ENCODE peak calls at places on chromosome 3, in eight cellular contexts. One of them, this sample, is unnamed.

GRCh38 chr3:114057011-114057347 is 442 bp downstream of the QTRT2 start:
- DNase-seq in GM13977: no peak
- DNase-seq in RWPE1: peak; percentile 5
- DNase-seq in AG10803: no peak
- DNase-seq in adrenal gland: no peak
- DNase-seq in lung: no peak
- DNase-seq in MCF 10A: no peak
- DNase-seq in heart left ventricle: no peak
- DNase-seq in this sample: no peak

GRCh38 chr3:146019508-146019907 is 141.5 kb downstream of the PLOD2 start:
- DNase-seq in MCF 10A: no peak
- DNase-seq in adrenal gland: no peak
- DNase-seq in GM13977: no peak
- DNase-seq in RWPE1: no peak
- DNase-seq in heart left ventricle: no peak
- DNase-seq in AG10803: no peak
- DNase-seq in lung: no peak
- DNase-seq in this sample: no peak

GRCh38 chr3:184186184-184186901 is at the start of gene ABCF3:
- DNase-seq in adrenal gland: peak; percentile 78
- DNase-seq in AG10803: peak; percentile 58
- DNase-seq in GM13977: no peak
- DNase-seq in lung: peak; percentile 45
- DNase-seq in RWPE1: no peak
- DNase-seq in heart left ventricle: no peak
- DNase-seq in MCF 10A: no peak
- DNase-seq in this sample: no peak

GRCh38 chr3:28476194-28476593 is 127.6 kb upstream of the AZI2 start:
- DNase-seq in RWPE1: peak; percentile 7
- DNase-seq in GM13977: peak; percentile 49
- DNase-seq in adrenal gland: no peak
- DNase-seq in AG10803: peak; percentile 66
- DNase-seq in heart left ventricle: no peak
- DNase-seq in lung: no peak
- DNase-seq in MCF 10A: peak; percentile 54
- DNase-seq in this sample: no peak

GRCh38 chr3:79461129-79461792 is 306.5 kb downstream of the ROBO1 start:
- DNase-seq in heart left ventricle: no peak
- DNase-seq in lung: no peak
- DNase-seq in GM13977: no peak
- DNase-seq in AG10803: peak; percentile 13
- DNase-seq in adrenal gland: no peak
- DNase-seq in RWPE1: no peak
- DNase-seq in MCF 10A: no peak
- DNase-seq in this sample: no peak

GRCh38 chr3:102514241-102514640 is 79.4 kb downstream of the ZPLD1 start:
- DNase-seq in MCF 10A: no peak
- DNase-seq in heart left ventricle: no peak
- DNase-seq in lung: no peak
- DNase-seq in GM13977: no peak
- DNase-seq in AG10803: no peak
- DNase-seq in RWPE1: no peak
- DNase-seq in adrenal gland: no peak
- DNase-seq in this sample: no peak

GRCh38 chr3:42490243-42490642 is 12.2 kb upstream of the VIPR1 start:
- DNase-seq in lung: peak; percentile 80
- DNase-seq in RWPE1: peak; percentile 74
- DNase-seq in MCF 10A: peak; percentile 83
- DNase-seq in GM13977: no peak
- DNase-seq in adrenal gland: no peak
- DNase-seq in AG10803: no peak
- DNase-seq in heart left ventricle: peak; percentile 69
- DNase-seq in this sample: peak; percentile 65

GRCh38 chr3:160183375-160184076 is 41.7 kb upstream of the C3orf80 start:
- DNase-seq in heart left ventricle: no peak
- DNase-seq in RWPE1: no peak
- DNase-seq in adrenal gland: no peak
- DNase-seq in GM13977: no peak
- DNase-seq in AG10803: no peak
- DNase-seq in lung: no peak
- DNase-seq in MCF 10A: no peak
- DNase-seq in this sample: no peak

GRCh38 chr3:38555149-38555840 is 59.2 kb downstream of the EXOG start:
- DNase-seq in adrenal gland: no peak
- DNase-seq in AG10803: no peak
- DNase-seq in RWPE1: no peak
- DNase-seq in MCF 10A: no peak
- DNase-seq in GM13977: no peak
- DNase-seq in lung: no peak
- DNase-seq in heart left ventricle: peak; percentile 1
- DNase-seq in this sample: no peak

GRCh38 chr3:57696861-57697321 is 4.0 kb upstream of the DENND6A start:
- DNase-seq in MCF 10A: peak; percentile 79
- DNase-seq in adrenal gland: no peak
- DNase-seq in GM13977: no peak
- DNase-seq in RWPE1: peak; percentile 67
- DNase-seq in heart left ventricle: no peak
- DNase-seq in lung: no peak
- DNase-seq in AG10803: peak; percentile 57
- DNase-seq in this sample: no peak

GRCh38 chr3:152910211-152910610 is 75.3 kb downstream of the P2RY1 start:
- DNase-seq in RWPE1: no peak
- DNase-seq in MCF 10A: no peak
- DNase-seq in lung: no peak
- DNase-seq in GM13977: no peak
- DNase-seq in heart left ventricle: no peak
- DNase-seq in AG10803: no peak
- DNase-seq in adrenal gland: no peak
- DNase-seq in this sample: no peak

GRCh38 chr3:69161587-69162196 is 39.3 kb upstream of the LMOD3 start:
- DNase-seq in RWPE1: peak; percentile 59
- DNase-seq in heart left ventricle: peak; percentile 23
- DNase-seq in MCF 10A: peak; percentile 65
- DNase-seq in AG10803: peak; percentile 43
- DNase-seq in GM13977: peak; percentile 62
- DNase-seq in adrenal gland: no peak
- DNase-seq in lung: no peak
- DNase-seq in this sample: no peak

GRCh38 chr3:171088984-171089754 is 62.6 kb upstream of the SLC2A2 start:
- DNase-seq in GM13977: no peak
- DNase-seq in MCF 10A: peak; percentile 63
- DNase-seq in heart left ventricle: no peak
- DNase-seq in adrenal gland: peak; percentile 42
- DNase-seq in RWPE1: peak; percentile 48
- DNase-seq in AG10803: peak; percentile 92
- DNase-seq in lung: no peak
- DNase-seq in this sample: no peak

GRCh38 chr3:107928084-107928445 is 162.8 kb downstream of the CD47 start:
- DNase-seq in heart left ventricle: no peak
- DNase-seq in GM13977: no peak
- DNase-seq in AG10803: peak; percentile 34
- DNase-seq in lung: no peak
- DNase-seq in adrenal gland: no peak
- DNase-seq in MCF 10A: peak; percentile 23
- DNase-seq in RWPE1: peak; percentile 41
- DNase-seq in this sample: no peak

GRCh38 chr3:149898771-149899170 is 71.9 kb downstream of the PFN2 start:
- DNase-seq in adrenal gland: peak; percentile 13
- DNase-seq in AG10803: peak; percentile 30
- DNase-seq in GM13977: no peak
- DNase-seq in heart left ventricle: peak; percentile 17
- DNase-seq in MCF 10A: peak; percentile 26
- DNase-seq in RWPE1: no peak
- DNase-seq in lung: no peak
- DNase-seq in this sample: no peak

GRCh38 chr3:10977864-10978510 is 14.6 kb upstream of the SLC6A1 start:
- DNase-seq in RWPE1: no peak
- DNase-seq in lung: no peak
- DNase-seq in MCF 10A: no peak
- DNase-seq in adrenal gland: no peak
- DNase-seq in GM13977: no peak
- DNase-seq in heart left ventricle: no peak
- DNase-seq in AG10803: peak; percentile 61
- DNase-seq in this sample: no peak

GRCh38 chr3:66480666-66481065 is 20.2 kb downstream of the LRIG1 start:
- DNase-seq in heart left ventricle: no peak
- DNase-seq in GM13977: no peak
- DNase-seq in lung: no peak
- DNase-seq in RWPE1: no peak
- DNase-seq in adrenal gland: no peak
- DNase-seq in MCF 10A: no peak
- DNase-seq in AG10803: peak; percentile 84
- DNase-seq in this sample: no peak

GRCh38 chr3:194046995-194047681 is 88.8 kb upstream of the HES1 start:
- DNase-seq in lung: peak; percentile 46
- DNase-seq in AG10803: peak; percentile 52
- DNase-seq in GM13977: no peak
- DNase-seq in heart left ventricle: peak; percentile 67
- DNase-seq in adrenal gland: peak; percentile 59
- DNase-seq in RWPE1: no peak
- DNase-seq in MCF 10A: no peak
- DNase-seq in this sample: peak; percentile 61

GRCh38 chr3:71069797-71070196 is 513.7 kb downstream of the FOXP1 start:
- DNase-seq in heart left ventricle: peak; percentile 70
- DNase-seq in lung: peak; percentile 74
- DNase-seq in AG10803: peak; percentile 45
- DNase-seq in adrenal gland: peak; percentile 36
- DNase-seq in GM13977: peak; percentile 36
- DNase-seq in RWPE1: peak; percentile 87
- DNase-seq in MCF 10A: peak; percentile 93
- DNase-seq in this sample: peak; percentile 65

GRCh38 chr3:188320757-188321156 is 166.8 kb downstream of the LPP start:
- DNase-seq in heart left ventricle: no peak
- DNase-seq in GM13977: no peak
- DNase-seq in RWPE1: no peak
- DNase-seq in MCF 10A: no peak
- DNase-seq in AG10803: peak; percentile 81
- DNase-seq in lung: no peak
- DNase-seq in adrenal gland: no peak
- DNase-seq in this sample: no peak

DNA sequence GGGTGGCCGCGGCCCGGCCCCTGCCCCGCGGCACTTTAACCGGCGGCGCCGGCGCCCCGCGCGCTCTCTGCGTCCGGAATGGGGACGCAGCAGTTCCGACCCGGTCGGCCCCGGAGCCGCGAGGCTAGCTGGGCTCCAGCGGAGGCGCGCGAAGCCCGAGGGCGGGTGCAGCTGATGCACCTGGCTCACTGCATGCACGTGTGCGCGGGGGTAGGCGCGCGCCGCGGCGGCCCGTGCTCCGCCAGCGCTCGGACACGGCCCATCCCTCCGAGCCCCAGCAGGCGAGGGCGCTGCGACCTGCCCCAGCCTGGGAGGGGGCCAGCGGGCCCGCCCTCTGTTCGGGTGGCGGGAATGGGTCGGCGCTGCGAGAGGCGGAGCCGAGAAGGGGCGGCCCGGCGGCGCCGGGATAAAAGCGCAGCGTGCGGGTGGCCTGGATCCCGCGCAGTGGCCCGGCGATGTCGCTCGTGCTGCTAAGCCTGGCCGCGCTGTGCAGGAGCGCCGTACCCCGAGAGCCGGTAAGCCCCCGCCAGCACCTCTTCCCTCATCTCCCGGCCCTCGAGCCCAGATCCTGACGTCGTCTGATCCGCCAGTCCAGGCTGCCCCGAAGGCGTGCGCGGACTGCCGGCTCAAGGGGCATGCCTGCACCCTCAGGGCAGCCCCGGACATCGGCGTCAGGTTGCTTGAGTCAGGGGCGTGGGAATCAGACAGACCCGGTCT is at the start of the genes CHDH and IL17RB:
- DNase-seq in AG10803: no peak
- DNase-seq in MCF 10A: peak; percentile 33
- DNase-seq in lung: peak; percentile 73
- DNase-seq in heart left ventricle: peak; percentile 33
- DNase-seq in GM13977: peak; percentile 73
- DNase-seq in RWPE1: peak; percentile 5
- DNase-seq in adrenal gland: peak; percentile 63
- DNase-seq in this sample: no peak
- TF ChIP-seq CTCF in AG10803: no peak
- TF ChIP-seq CTCF in MCF 10A: no peak
- TF ChIP-seq CTCF in lung: no peak
- TF ChIP-seq CTCF in heart left ventricle: no peak
- TF ChIP-seq CTCF in GM13977: peak; percentile 15
- TF ChIP-seq CTCF in RWPE1: no peak
- TF ChIP-seq CTCF in adrenal gland: no peak
- TF ChIP-seq CTCF in this sample: no peak

GRCh38 chr3:31687020-31687802 is 154.5 kb downstream of the STT3B start:
- DNase-seq in adrenal gland: no peak
- DNase-seq in MCF 10A: no peak
- DNase-seq in AG10803: no peak
- DNase-seq in lung: no peak
- DNase-seq in RWPE1: no peak
- DNase-seq in heart left ventricle: no peak
- DNase-seq in GM13977: no peak
- DNase-seq in this sample: no peak
- TF ChIP-seq CTCF in adrenal gland: no peak
- TF ChIP-seq CTCF in MCF 10A: no peak
- TF ChIP-seq CTCF in AG10803: no peak
- TF ChIP-seq CTCF in lung: no peak
- TF ChIP-seq CTCF in RWPE1: no peak
- TF ChIP-seq CTCF in heart left ventricle: no peak
- TF ChIP-seq CTCF in GM13977: peak; percentile 15
- TF ChIP-seq CTCF in this sample: no peak

GRCh38 chr3:81198766-81199165 is 562.7 kb downstream of the GBE1 start:
- DNase-seq in adrenal gland: no peak
- DNase-seq in MCF 10A: no peak
- DNase-seq in heart left ventricle: no peak
- DNase-seq in lung: no peak
- DNase-seq in RWPE1: no peak
- DNase-seq in AG10803: no peak
- DNase-seq in GM13977: no peak
- DNase-seq in this sample: no peak
- TF ChIP-seq CTCF in adrenal gland: no peak
- TF ChIP-seq CTCF in MCF 10A: no peak
- TF ChIP-seq CTCF in heart left ventricle: no peak
- TF ChIP-seq CTCF in lung: no peak
- TF ChIP-seq CTCF in RWPE1: no peak
- TF ChIP-seq CTCF in AG10803: no peak
- TF ChIP-seq CTCF in GM13977: no peak
- TF ChIP-seq CTCF in this sample: no peak

DNA sequence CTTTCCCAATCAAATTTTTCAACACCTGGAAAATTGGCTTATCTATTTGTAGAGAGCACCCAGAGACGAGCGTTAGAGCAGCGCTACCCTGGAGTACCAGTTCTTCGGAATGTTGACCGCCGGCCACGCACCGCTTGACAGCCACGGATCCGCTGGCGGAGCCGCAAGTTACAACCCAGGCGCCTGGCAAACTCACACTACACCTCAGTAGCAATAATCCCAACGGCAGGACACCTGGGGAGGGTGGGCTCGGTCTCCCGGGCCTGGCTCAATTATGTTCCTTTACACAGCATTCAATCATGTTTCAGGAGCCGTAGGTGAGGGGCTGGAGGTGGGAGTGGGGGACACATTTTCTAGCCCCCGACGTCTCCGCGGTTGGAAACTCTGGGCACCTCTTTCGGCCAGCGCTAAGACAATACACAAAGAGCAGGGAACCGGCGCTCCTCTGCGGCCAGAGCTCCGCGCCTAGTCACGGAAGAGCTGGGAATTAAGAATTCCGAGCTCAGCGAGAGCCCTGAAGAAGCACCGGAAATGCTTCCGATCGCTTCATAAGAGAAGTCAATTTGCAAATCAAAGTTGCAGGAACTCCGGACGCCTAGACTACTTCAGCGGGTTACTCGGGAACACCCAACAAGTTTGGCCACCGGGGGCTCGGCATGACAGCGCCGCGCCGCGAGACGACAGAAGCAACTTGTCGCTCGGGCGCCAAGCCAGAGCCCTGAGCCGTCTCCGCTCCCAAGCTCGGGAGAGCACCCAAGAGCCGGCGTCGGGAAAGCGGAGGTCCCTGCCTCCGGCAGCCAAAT is 1.0 kb downstream of the MB21D2 start:
- DNase-seq in RWPE1: peak; percentile 41
- DNase-seq in GM13977: peak; percentile 46
- DNase-seq in AG10803: peak; percentile 76
- DNase-seq in lung: peak; percentile 60
- DNase-seq in adrenal gland: peak; percentile 67
- DNase-seq in heart left ventricle: peak; percentile 77
- DNase-seq in MCF 10A: peak; percentile 63
- DNase-seq in this sample: no peak
- TF ChIP-seq CTCF in RWPE1: no peak
- TF ChIP-seq CTCF in GM13977: peak; percentile 22
- TF ChIP-seq CTCF in AG10803: no peak
- TF ChIP-seq CTCF in lung: no peak
- TF ChIP-seq CTCF in adrenal gland: no peak
- TF ChIP-seq CTCF in heart left ventricle: peak; percentile 23
- TF ChIP-seq CTCF in MCF 10A: no peak
- TF ChIP-seq CTCF in this sample: no peak

This sample was measured in CD14-positive monocyte.